ENCODE peak calls at places on chromosomes 12 and 14, in six cellular contexts. C is lower leg skin, D is upper lobe of right lung, E is cardiac muscle cell, S is cardiac fibroblast, V is mucosa of descending colon. G is an unnamed sample.
A peak's percentile ranks its signal among the peaks of the same experiment; 100 is the strongest.

GRCh38 chr12:83040339-83040738 is 353.6 kb downstream of the TMTC2 start:
- DNase-seq in C (no peak), D (no peak), E (peak; percentile 11), S (peak; percentile 26), V (no peak), G (no peak)

GRCh38 chr12:19186722-19187661 is 57.5 kb downstream of the PLEKHA5 start:
- DNase-seq in C (no peak), D (no peak), E (peak; percentile 76), S (peak; percentile 75), V (no peak), G (no peak)

GRCh38 chr14:26128931-26129674 is 468.7 kb downstream of the NOVA1 start:
- DNase-seq in C (no peak), D (no peak), E (peak; percentile 29), S (peak; percentile 53), V (no peak), G (no peak)

GRCh38 chr12:78407722-78408121 is 456.9 kb upstream of the SYT1 start:
- DNase-seq in C (no peak), D (no peak), E (peak; percentile 11), S (peak; percentile 2), V (no peak), G (no peak)

GRCh38 chr12:24561882-24562760 is 386.8 kb downstream of the BCAT1 start:
- DNase-seq in C (peak; percentile 92), D (peak; percentile 88), E (peak; percentile 73), S (peak; percentile 59), V (peak; percentile 68), G (peak; percentile 78)

GRCh38 chr12:32124637-32125036 is 18.0 kb downstream of the BICD1 start:
- DNase-seq in C (no peak), D (no peak), E (no peak), S (no peak), V (no peak), G (no peak)

GRCh38 chr12:80830533-80831088 is 107.1 kb downstream of the LIN7A start:
- DNase-seq in C (no peak), D (no peak), E (no peak), S (no peak), V (no peak), G (no peak)

GRCh38 chr14:23437142-23438129 is 2.0 kb upstream of the MYH7 start:
- DNase-seq in C (peak; percentile 64), D (no peak), E (no peak), S (no peak), V (no peak), G (peak; percentile 40)

GRCh38 chr12:1355396-1355795 is 239.0 kb downstream of the FBXL14 start:
- DNase-seq in C (no peak), D (no peak), E (no peak), S (peak; percentile 16), V (no peak), G (no peak)

GRCh38 chr14:75430526-75430925 is 2.7 kb downstream of the JDP2 start:
- DNase-seq in C (no peak), D (no peak), E (peak; percentile 65), S (peak; percentile 75), V (no peak), G (no peak)

GRCh38 chr14:104388631-104389325 is 190.8 kb upstream of the C14orf180 start:
- DNase-seq in C (peak; percentile 68), D (peak; percentile 51), E (no peak), S (no peak), V (peak; percentile 47), G (peak; percentile 75)

GRCh38 chr12:62562892-62563291 is 96.3 kb downstream of the MON2 start:
- DNase-seq in C (no peak), D (no peak), E (peak; percentile 71), S (peak; percentile 64), V (no peak), G (no peak)

GRCh38 chr12:6559500-6559899 is 3.7 kb upstream of the IFFO1 start:
- DNase-seq in C (no peak), D (no peak), E (no peak), S (no peak), V (no peak), G (no peak)

GRCh38 chr14:22994762-22995275 is 12.5 kb upstream of the AJUBA start:
- DNase-seq in C (peak; percentile 70), D (peak; percentile 72), E (peak; percentile 76), S (peak; percentile 71), V (no peak), G (no peak)

GRCh38 chr14:98133806-98134205 is 1138.2 kb downstream of the BCL11B start:
- DNase-seq in C (no peak), D (no peak), E (no peak), S (no peak), V (no peak), G (no peak)

GRCh38 chr14:64705406-64706118 is 1.3 kb downstream of the PLEKHG3 start:
- DNase-seq in C (peak; percentile 89), D (no peak), E (no peak), S (no peak), V (peak; percentile 64), G (peak; percentile 75)

GRCh38 chr12:40137252-40137651 is 31.4 kb upstream of the SLC2A13 start:
- DNase-seq in C (no peak), D (no peak), E (no peak), S (peak; percentile 1), V (no peak), G (no peak)

GRCh38 chr14:52551696-52552062 is 626 bp downstream of the TXNDC16 start:
- DNase-seq in C (no peak), D (no peak), E (peak; percentile 53), S (peak; percentile 59), V (no peak), G (no peak)

GRCh38 chr12:6603095-6603567 is 4.0 kb downstream of the CHD4 start:
- DNase-seq in C (peak; percentile 91), D (no peak), E (peak; percentile 62), S (peak; percentile 65), V (no peak), G (no peak)

GRCh38 chr12:28755027-28755426 is 394.1 kb upstream of the FAR2 start:
- DNase-seq in C (no peak), D (no peak), E (no peak), S (no peak), V (no peak), G (no peak)

GRCh38 chr14:30389134-30389900 is 169.6 kb upstream of the G2E3 start:
- DNase-seq in C (no peak), D (no peak), E (peak; percentile 0), S (peak; percentile 20), V (no peak), G (no peak)

GRCh38 chr12:113697646-113698504 is 226.2 kb upstream of the LHX5 start:
- DNase-seq in C (no peak), D (no peak), E (no peak), S (no peak), V (no peak), G (no peak)

GRCh38 chr12:51450333-51450732 is 25.7 kb downstream of the SLC4A8 start:
- DNase-seq in C (no peak), D (no peak), E (no peak), S (no peak), V (no peak), G (no peak)

GRCh38 chr12:117111386-117112267 is 12.4 kb upstream of the TESC start:
- DNase-seq in C (no peak), D (peak; percentile 52), E (no peak), S (no peak), V (no peak), G (no peak)

GRCh38 chr12:43921666-43922337 is 85.9 kb downstream of the TMEM117 start:
- DNase-seq in C (no peak), D (no peak), E (no peak), S (no peak), V (no peak), G (no peak)

GRCh38 chr14:92649934-92650545 is 98.4 kb downstream of the LGMN start:
- DNase-seq in C (peak; percentile 91), D (peak; percentile 91), E (peak; percentile 99), S (peak; percentile 97), V (peak; percentile 73), G (peak; percentile 88)

DNA sequence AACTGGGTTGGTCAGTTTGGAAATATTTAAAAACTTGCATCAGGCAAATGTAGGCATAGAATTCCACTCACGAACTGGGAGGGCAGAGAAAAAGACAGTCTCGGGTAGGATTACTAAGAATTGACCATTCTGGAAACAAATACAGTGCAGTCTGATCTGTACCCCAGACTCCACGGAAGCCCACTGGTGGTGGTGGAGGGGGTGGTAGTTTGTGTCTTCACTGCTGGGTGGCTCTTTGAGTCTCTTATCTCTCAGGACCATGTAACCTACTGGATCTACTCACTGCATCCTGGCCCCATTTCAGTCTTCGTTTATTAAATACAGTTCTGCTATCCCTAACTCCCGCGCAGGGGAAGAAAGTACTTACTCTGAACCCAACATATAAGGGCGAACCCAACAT is 1.8 kb downstream of the SLC2A3 start:
- DNase-seq in C (no peak), D (no peak), E (no peak), S (no peak), V (no peak), G (no peak)
- H3K4me3 ChIP-seq in C (peak overlapping the region; percentile 4), D (peak overlapping the region; percentile 71), E (peak overlapping the region; percentile 87), S (peak overlapping the region; percentile 51), V (no peak overlapping the region), G (peak overlapping the region; percentile 57)

GRCh38 chr14:95515523-95516517 is 630 bp downstream of the SYNE3 start:
- DNase-seq in C (peak; percentile 94), D (peak; percentile 87), E (peak; percentile 60), S (peak; percentile 66), V (peak; percentile 90), G (peak; percentile 81)
- TF ChIP-seq CTCF in C (no peak), D (peak; percentile 53), E (peak; percentile 19), S (peak; percentile 39), V (no peak), G (peak; percentile 47)

DNA sequence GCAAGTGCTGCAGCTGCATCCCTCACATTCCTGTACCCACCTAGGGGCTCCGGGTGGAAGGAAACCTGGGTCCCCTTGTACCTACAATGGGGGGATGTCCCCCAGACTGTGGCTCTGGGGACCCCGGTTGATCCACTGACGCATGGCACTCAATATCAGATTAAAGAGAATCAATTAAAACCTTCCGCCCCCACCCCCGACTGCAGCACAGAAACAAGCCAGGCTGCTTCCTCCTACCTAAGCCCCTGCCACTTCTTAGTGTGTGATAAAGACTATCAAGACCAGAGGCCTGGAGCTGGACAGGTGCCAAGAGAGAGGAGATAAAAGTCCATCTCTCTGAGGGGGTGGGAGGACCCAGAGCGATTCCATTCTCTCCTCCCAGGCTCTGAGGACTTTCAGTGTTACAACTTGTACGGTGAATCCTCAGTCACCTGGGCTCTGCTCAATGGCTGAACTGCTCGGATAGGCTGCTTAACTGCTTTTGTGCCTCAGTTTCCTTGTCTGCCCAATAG is 28.2 kb upstream of the RPLP0 start:
- DNase-seq in C (no peak), D (no peak), E (peak; percentile 35), S (no peak), V (no peak), G (peak; percentile 82)
- H3K4me3 ChIP-seq in C (no peak overlapping the region), D (no peak overlapping the region), E (no peak overlapping the region), S (no peak overlapping the region), V (no peak overlapping the region), G (peak overlapping the region; percentile 35)

GRCh38 chr12:109946505-109946904 is 46.4 kb downstream of the TCHP start:
- DNase-seq in C (no peak), D (no peak), E (peak; percentile 62), S (peak; percentile 41), V (no peak), G (no peak)

GRCh38 chr12:109944561-109944960 is 44.5 kb downstream of the TCHP start:
- DNase-seq in C (no peak), D (no peak), E (no peak), S (no peak), V (no peak), G (no peak)

GRCh38 chr12:109943811-109944210 is 43.7 kb downstream of the TCHP start:
- DNase-seq in C (no peak), D (no peak), E (no peak), S (no peak), V (no peak), G (no peak)

GRCh38 chr12:109946913-109947312 is 46.8 kb downstream of the TCHP start:
- DNase-seq in C (no peak), D (no peak), E (no peak), S (no peak), V (no peak), G (no peak)

GRCh38 chr12:109944975-109945374 is 44.9 kb downstream of the TCHP start:
- DNase-seq in C (no peak), D (no peak), E (peak; percentile 36), S (peak; percentile 35), V (no peak), G (no peak)
- TF ChIP-seq CTCF in C (no peak), D (no peak), E (no peak), S (peak; percentile 3), V (no peak), G (no peak)